ENCODE peak calls at places on chromosomes 16 and 17, in seven cellular contexts. One of them, this sample, is unnamed.

GRCh38 chr16:78297066-78297666 is 197.7 kb downstream of the WWOX start:
- DNase-seq in mesendoderm: no peak
- DNase-seq in IMR-90: no peak
- DNase-seq in H9: no peak
- DNase-seq in neuronal stem cell: no peak
- DNase-seq in trophoblast cell: no peak
- DNase-seq in H1: no peak
- DNase-seq in this sample: peak

GRCh38 chr17:21296097-21297025 is 11.8 kb downstream of the MAP2K3 start:
- DNase-seq in mesendoderm: no peak
- DNase-seq in IMR-90: peak
- DNase-seq in H9: no peak
- DNase-seq in neuronal stem cell: no peak
- DNase-seq in trophoblast cell: peak
- DNase-seq in H1: no peak
- DNase-seq in this sample: no peak

GRCh38 chr17:60993497-60993896 is 315.8 kb downstream of the BCAS3 start:
- DNase-seq in mesendoderm: no peak
- DNase-seq in IMR-90: no peak
- DNase-seq in H9: no peak
- DNase-seq in neuronal stem cell: no peak
- DNase-seq in trophoblast cell: no peak
- DNase-seq in H1: no peak
- DNase-seq in this sample: no peak

GRCh38 chr17:79994602-79995001 is 41.1 kb downstream of the TBC1D16 start:
- DNase-seq in mesendoderm: no peak
- DNase-seq in IMR-90: no peak
- DNase-seq in H9: no peak
- DNase-seq in neuronal stem cell: no peak
- DNase-seq in trophoblast cell: no peak
- DNase-seq in H1: no peak
- DNase-seq in this sample: no peak

GRCh38 chr17:80649672-80650338 is 105.2 kb downstream of the RPTOR start:
- DNase-seq in mesendoderm: peak
- DNase-seq in IMR-90: peak
- DNase-seq in H9: peak
- DNase-seq in neuronal stem cell: peak
- DNase-seq in trophoblast cell: no peak
- DNase-seq in H1: peak
- DNase-seq in this sample: peak

GRCh38 chr17:4195306-4195705 is 52.3 kb downstream of the CYB5D2 start:
- DNase-seq in mesendoderm: no peak
- DNase-seq in IMR-90: peak
- DNase-seq in H9: no peak
- DNase-seq in neuronal stem cell: no peak
- DNase-seq in trophoblast cell: peak
- DNase-seq in H1: no peak
- DNase-seq in this sample: peak

GRCh38 chr17:6910987-6911603 is 79.6 kb upstream of the TEKT1 start:
- DNase-seq in mesendoderm: peak
- DNase-seq in IMR-90: peak
- DNase-seq in H9: no peak
- DNase-seq in neuronal stem cell: no peak
- DNase-seq in trophoblast cell: no peak
- DNase-seq in H1: no peak
- DNase-seq in this sample: peak

GRCh38 chr16:12496866-12497265 is 306.8 kb downstream of the CPPED1 start:
- DNase-seq in mesendoderm: no peak
- DNase-seq in IMR-90: no peak
- DNase-seq in H9: no peak
- DNase-seq in neuronal stem cell: no peak
- DNase-seq in trophoblast cell: no peak
- DNase-seq in H1: no peak
- DNase-seq in this sample: no peak

GRCh38 chr16:79843631-79844043 is 243.1 kb upstream of the MAF start:
- DNase-seq in mesendoderm: no peak
- DNase-seq in IMR-90: no peak
- DNase-seq in H9: no peak
- DNase-seq in neuronal stem cell: no peak
- DNase-seq in trophoblast cell: no peak
- DNase-seq in H1: no peak
- DNase-seq in this sample: no peak

GRCh38 chr16:65410801-65411200 is 288.9 kb upstream of the CDH11 start:
- DNase-seq in mesendoderm: no peak
- DNase-seq in IMR-90: peak
- DNase-seq in H9: no peak
- DNase-seq in neuronal stem cell: no peak
- DNase-seq in trophoblast cell: no peak
- DNase-seq in H1: no peak
- DNase-seq in this sample: peak

GRCh38 chr17:7313028-7313889 is 1.9 kb downstream of the GPS2 start:
- DNase-seq in mesendoderm: peak
- DNase-seq in IMR-90: peak
- DNase-seq in H9: peak
- DNase-seq in neuronal stem cell: no peak
- DNase-seq in trophoblast cell: no peak
- DNase-seq in H1: no peak
- DNase-seq in this sample: no peak

GRCh38 chr16:84786605-84787302 is 33.0 kb upstream of the CRISPLD2 start:
- DNase-seq in mesendoderm: no peak
- DNase-seq in IMR-90: no peak
- DNase-seq in H9: no peak
- DNase-seq in neuronal stem cell: no peak
- DNase-seq in trophoblast cell: no peak
- DNase-seq in H1: no peak
- DNase-seq in this sample: no peak

GRCh38 chr16:23509763-23510153 is 536 bp downstream of the GGA2 start:
- DNase-seq in mesendoderm: peak
- DNase-seq in IMR-90: peak
- DNase-seq in H9: no peak
- DNase-seq in neuronal stem cell: peak
- DNase-seq in trophoblast cell: no peak
- DNase-seq in H1: no peak
- DNase-seq in this sample: peak

GRCh38 chr16:31351937-31352315 is 3.0 kb upstream of the ITGAX start:
- DNase-seq in mesendoderm: no peak
- DNase-seq in IMR-90: no peak
- DNase-seq in H9: no peak
- DNase-seq in neuronal stem cell: no peak
- DNase-seq in trophoblast cell: peak
- DNase-seq in H1: no peak
- DNase-seq in this sample: no peak

GRCh38 chr16:86783626-86784266 is 205.4 kb downstream of the FOXL1 start:
- DNase-seq in mesendoderm: no peak
- DNase-seq in IMR-90: no peak
- DNase-seq in H9: no peak
- DNase-seq in neuronal stem cell: no peak
- DNase-seq in trophoblast cell: no peak
- DNase-seq in H1: no peak
- DNase-seq in this sample: no peak

GRCh38 chr17:76382803-76383644 is 1.4 kb upstream of the SPHK1 start:
- DNase-seq in mesendoderm: peak
- DNase-seq in IMR-90: peak
- DNase-seq in H9: peak
- DNase-seq in neuronal stem cell: peak
- DNase-seq in trophoblast cell: peak
- DNase-seq in H1: no peak
- DNase-seq in this sample: peak

GRCh38 chr17:7993972-7994589 is 8.3 kb upstream of the GUCY2D start:
- DNase-seq in mesendoderm: no peak
- DNase-seq in IMR-90: no peak
- DNase-seq in H9: no peak
- DNase-seq in neuronal stem cell: no peak
- DNase-seq in trophoblast cell: no peak
- DNase-seq in H1: no peak
- DNase-seq in this sample: no peak

GRCh38 chr17:29640413-29640812 is 17.7 kb upstream of the CORO6 start:
- DNase-seq in mesendoderm: peak
- DNase-seq in IMR-90: peak
- DNase-seq in H9: no peak
- DNase-seq in neuronal stem cell: no peak
- DNase-seq in trophoblast cell: peak
- DNase-seq in H1: no peak
- DNase-seq in this sample: peak

GRCh38 chr16:89595330-89596060 is 17.9 kb upstream of the DPEP1 start:
- DNase-seq in mesendoderm: no peak
- DNase-seq in IMR-90: no peak
- DNase-seq in H9: no peak
- DNase-seq in neuronal stem cell: no peak
- DNase-seq in trophoblast cell: no peak
- DNase-seq in H1: no peak
- DNase-seq in this sample: no peak

GRCh38 chr17:47697948-47698711 is 4.2 kb downstream of the TBKBP1 start:
- DNase-seq in mesendoderm: no peak
- DNase-seq in IMR-90: no peak
- DNase-seq in H9: no peak
- DNase-seq in neuronal stem cell: no peak
- DNase-seq in trophoblast cell: no peak
- DNase-seq in H1: no peak
- DNase-seq in this sample: no peak

GRCh38 chr16:19382887-19383816 is 34.5 kb upstream of the TMC5 start:
- DNase-seq in mesendoderm: no peak
- DNase-seq in IMR-90: no peak
- DNase-seq in H9: no peak
- DNase-seq in neuronal stem cell: no peak
- DNase-seq in trophoblast cell: no peak
- DNase-seq in H1: no peak
- DNase-seq in this sample: no peak

GRCh38 chr16:19520861-19521331 is 1.0 kb downstream of the GDE1 start:
- DNase-seq in mesendoderm: peak
- DNase-seq in IMR-90: peak
- DNase-seq in H9: no peak
- DNase-seq in neuronal stem cell: no peak
- DNase-seq in trophoblast cell: no peak
- DNase-seq in H1: no peak
- DNase-seq in this sample: peak

GRCh38 chr16:4244254-4244812 is 2.5 kb upstream of the SRL start:
- DNase-seq in mesendoderm: peak
- DNase-seq in IMR-90: peak
- DNase-seq in H9: peak
- DNase-seq in neuronal stem cell: no peak
- DNase-seq in trophoblast cell: no peak
- DNase-seq in H1: no peak
- DNase-seq in this sample: no peak

DNA sequence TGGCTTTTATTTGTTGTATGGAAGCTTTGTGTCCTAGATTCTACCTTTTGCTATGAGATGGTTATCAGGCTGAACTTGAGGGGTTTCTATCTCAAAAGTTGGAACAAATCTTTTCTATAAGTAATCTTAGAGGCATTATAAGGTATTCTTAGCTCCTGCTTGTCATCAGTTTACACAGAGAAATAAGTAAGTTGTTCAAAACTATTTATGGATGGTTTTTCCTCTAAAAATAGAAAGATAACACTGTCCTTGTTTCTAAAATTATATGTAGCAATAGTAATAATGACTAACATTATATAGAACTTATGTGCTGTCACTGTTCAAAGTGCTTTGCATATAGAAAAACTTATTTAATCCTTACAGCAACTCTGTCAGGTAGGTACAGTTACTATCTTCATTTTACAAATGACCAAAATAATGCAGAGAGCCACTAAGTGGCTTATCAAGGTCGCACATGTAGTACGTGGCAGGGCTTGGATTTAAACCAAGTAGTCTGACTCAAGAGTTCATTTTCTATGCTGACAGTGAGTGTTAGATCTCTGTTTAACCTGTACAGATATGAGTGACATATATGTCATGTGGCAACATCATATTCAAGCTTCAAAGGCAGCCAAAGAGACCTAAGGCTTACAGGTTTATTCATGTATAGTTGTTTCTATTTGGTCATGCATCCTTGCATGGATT is 59.0 kb downstream of the PHKB start:
- DNase-seq in mesendoderm: no peak
- DNase-seq in IMR-90: no peak
- DNase-seq in H9: no peak
- DNase-seq in neuronal stem cell: no peak
- DNase-seq in trophoblast cell: no peak
- DNase-seq in H1: no peak
- DNase-seq in this sample: no peak
- H2BK5ac ChIP-seq in mesendoderm: no peak
- H2BK5ac ChIP-seq in IMR-90: no peak
- H2BK5ac ChIP-seq in H9: no peak
- H2BK5ac ChIP-seq in neuronal stem cell: no peak
- H2BK5ac ChIP-seq in trophoblast cell: no peak
- H2BK5ac ChIP-seq in H1: no peak
- H2BK5ac ChIP-seq in this sample: no peak

GRCh38 chr17:9451919-9452318 is 123.7 kb downstream of the STX8 start:
- DNase-seq in mesendoderm: no peak
- DNase-seq in IMR-90: no peak
- DNase-seq in H9: no peak
- DNase-seq in neuronal stem cell: no peak
- DNase-seq in trophoblast cell: no peak
- DNase-seq in H1: no peak
- DNase-seq in this sample: no peak
- H2BK5ac ChIP-seq in mesendoderm: no peak
- H2BK5ac ChIP-seq in IMR-90: no peak
- H2BK5ac ChIP-seq in H9: no peak
- H2BK5ac ChIP-seq in neuronal stem cell: no peak
- H2BK5ac ChIP-seq in trophoblast cell: no peak
- H2BK5ac ChIP-seq in H1: no peak
- H2BK5ac ChIP-seq in this sample: no peak

GRCh38 chr16:66849021-66849420 is 4.8 kb downstream of the CA7 start:
- DNase-seq in mesendoderm: no peak
- DNase-seq in IMR-90: no peak
- DNase-seq in H9: no peak
- DNase-seq in neuronal stem cell: no peak
- DNase-seq in trophoblast cell: no peak
- DNase-seq in H1: no peak
- DNase-seq in this sample: no peak

GRCh38 chr16:66849543-66849942 is 5.3 kb downstream of the CA7 start:
- DNase-seq in mesendoderm: no peak
- DNase-seq in IMR-90: no peak
- DNase-seq in H9: peak
- DNase-seq in neuronal stem cell: no peak
- DNase-seq in trophoblast cell: no peak
- DNase-seq in H1: no peak
- DNase-seq in this sample: no peak

GRCh38 chr16:66850115-66850815 is 6.1 kb downstream of the CA7 start:
- DNase-seq in mesendoderm: no peak
- DNase-seq in IMR-90: no peak
- DNase-seq in H9: no peak
- DNase-seq in neuronal stem cell: no peak
- DNase-seq in trophoblast cell: no peak
- DNase-seq in H1: no peak
- DNase-seq in this sample: no peak

GRCh38 chr16:66853261-66854139 is 9.3 kb downstream of the CA7 start:
- DNase-seq in mesendoderm: no peak
- DNase-seq in IMR-90: no peak
- DNase-seq in H9: no peak
- DNase-seq in neuronal stem cell: no peak
- DNase-seq in trophoblast cell: no peak
- DNase-seq in H1: no peak
- DNase-seq in this sample: no peak

GRCh38 chr16:66851166-66851964 is 7.2 kb downstream of the CA7 start:
- DNase-seq in mesendoderm: no peak
- DNase-seq in IMR-90: no peak
- DNase-seq in H9: no peak
- DNase-seq in neuronal stem cell: no peak
- DNase-seq in trophoblast cell: no peak
- DNase-seq in H1: no peak
- DNase-seq in this sample: no peak
- H2BK5ac ChIP-seq in mesendoderm: no peak
- H2BK5ac ChIP-seq in IMR-90: no peak
- H2BK5ac ChIP-seq in H9: no peak
- H2BK5ac ChIP-seq in neuronal stem cell: no peak
- H2BK5ac ChIP-seq in trophoblast cell: no peak
- H2BK5ac ChIP-seq in H1: no peak
- H2BK5ac ChIP-seq in this sample: no peak

GRCh38 chr16:17589898-17590297 is 119.1 kb upstream of the XYLT1 start:
- DNase-seq in mesendoderm: no peak
- DNase-seq in IMR-90: no peak
- DNase-seq in H9: no peak
- DNase-seq in neuronal stem cell: no peak
- DNase-seq in trophoblast cell: no peak
- DNase-seq in H1: no peak
- DNase-seq in this sample: no peak
- H2BK5ac ChIP-seq in mesendoderm: no peak
- H2BK5ac ChIP-seq in IMR-90: no peak
- H2BK5ac ChIP-seq in H9: no peak
- H2BK5ac ChIP-seq in neuronal stem cell: no peak
- H2BK5ac ChIP-seq in trophoblast cell: no peak
- H2BK5ac ChIP-seq in H1: no peak
- H2BK5ac ChIP-seq in this sample: no peak